ENCODE peak calls at places on chromosomes 7 and 10, in six cellular contexts. A, C, M, Z, Y and T are unnamed samples.

GRCh38 chr7:2431260-2431867 is 28.0 kb downstream of the CHST12 start:
- DNase-seq in A (no peak), C (no peak), M (peak; percentile 26), Z (no peak), Y (no peak), T (no peak)

GRCh38 chr7:23277359-23277989 is 21.7 kb upstream of the MALSU1 start:
- DNase-seq in A (no peak), C (no peak), M (peak; percentile 82), Z (peak; percentile 18), Y (no peak), T (no peak)

GRCh38 chr10:38093816-38094157 is 350 bp upstream of the ZNF37A start:
- DNase-seq in A (no peak), C (no peak), M (peak; percentile 1), Z (no peak), Y (no peak), T (no peak)

GRCh38 chr7:21338728-21339164 is 89.1 kb upstream of the SP4 start:
- DNase-seq in A (no peak), C (no peak), M (no peak), Z (no peak), Y (no peak), T (no peak)

GRCh38 chr10:28180654-28181053 is 122.2 kb downstream of the MPP7 start:
- DNase-seq in A (no peak), C (no peak), M (peak; percentile 8), Z (no peak), Y (no peak), T (no peak)

GRCh38 chr7:43303740-43304241 is 191.3 kb downstream of the HECW1 start:
- DNase-seq in A (no peak), C (no peak), M (no peak), Z (no peak), Y (no peak), T (no peak)

GRCh38 chr10:94429049-94429707 is 26.8 kb downstream of the TBC1D12 start:
- DNase-seq in A (peak; percentile 9), C (peak; percentile 80), M (no peak), Z (no peak), Y (no peak), T (peak; percentile 61)

GRCh38 chr7:146285418-146285817 is 168.8 kb downstream of the CNTNAP2 start:
- DNase-seq in A (no peak), C (no peak), M (no peak), Z (no peak), Y (no peak), T (no peak)

DNA sequence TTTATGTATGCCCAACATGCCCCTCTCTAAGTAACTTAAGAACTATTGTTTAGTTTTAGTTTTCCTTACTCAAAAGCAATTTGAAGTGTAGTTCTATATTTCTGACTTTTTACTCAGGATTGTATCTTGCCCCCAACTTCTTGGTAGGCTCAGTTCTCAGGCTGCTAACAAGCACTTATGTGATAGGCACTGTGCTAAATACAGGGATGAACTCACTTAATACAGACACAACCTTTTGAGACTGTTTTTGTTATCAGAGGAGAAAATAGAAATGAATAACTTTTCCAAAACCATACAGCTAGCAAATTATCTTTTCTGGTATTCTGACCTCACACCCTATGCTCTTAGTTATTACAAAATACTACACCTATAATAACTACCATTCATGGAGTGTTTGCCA is 16.3 kb downstream of the TAX1BP1 start:
- DNase-seq in A (no peak), C (no peak), M (no peak), Z (no peak), Y (no peak), T (no peak)
- H3K4me3 ChIP-seq in A (no peak overlapping the region), C (no peak overlapping the region), M (no peak overlapping the region), Z (no peak overlapping the region), Y (no peak overlapping the region), T (no peak overlapping the region)

GRCh38 chr7:78019457-78020130 is 221.0 kb downstream of the PHTF2 start:
- DNase-seq in A (peak; percentile 30), C (peak; percentile 16), M (peak; percentile 32), Z (peak; percentile 94), Y (peak; percentile 91), T (no peak)

GRCh38 chr7:78015574-78016260 is 217.1 kb downstream of the PHTF2 start:
- DNase-seq in A (no peak), C (no peak), M (no peak), Z (no peak), Y (no peak), T (no peak)

GRCh38 chr7:78018541-78019456 is 220.2 kb downstream of the PHTF2 start:
- DNase-seq in A (no peak), C (no peak), M (no peak), Z (peak; percentile 36), Y (peak; percentile 20), T (no peak)

GRCh38 chr7:78020131-78020873 is 221.7 kb downstream of the PHTF2 start:
- DNase-seq in A (peak; percentile 59), C (peak; percentile 61), M (peak; percentile 58), Z (peak; percentile 82), Y (peak; percentile 73), T (peak; percentile 41)

GRCh38 chr7:78017621-78018100 is 219.1 kb downstream of the PHTF2 start:
- DNase-seq in A (no peak), C (no peak), M (no peak), Z (no peak), Y (no peak), T (no peak)
- H3K4me3 ChIP-seq in A (no peak overlapping the region), C (no peak overlapping the region), M (no peak overlapping the region), Z (no peak overlapping the region), Y (no peak overlapping the region), T (no peak overlapping the region)

GRCh38 chr10:26031300-26031699 is 97.3 kb downstream of the MYO3A start:
- DNase-seq in A (no peak), C (no peak), M (no peak), Z (no peak), Y (no peak), T (no peak)
- H3K4me3 ChIP-seq in A (no peak overlapping the region), C (no peak overlapping the region), M (no peak overlapping the region), Z (no peak overlapping the region), Y (no peak overlapping the region), T (no peak overlapping the region)

GRCh38 chr7:137873524-137873923 is 26.8 kb upstream of the DGKI start:
- DNase-seq in A (peak; percentile 83), C (peak; percentile 74), M (no peak), Z (no peak), Y (no peak), T (peak; percentile 74)

GRCh38 chr7:137874390-137874789 is 27.6 kb upstream of the DGKI start:
- DNase-seq in A (peak; percentile 98), C (peak; percentile 92), M (no peak), Z (no peak), Y (no peak), T (peak; percentile 77)

GRCh38 chr7:137871173-137871915 is 24.6 kb upstream of the DGKI start:
- DNase-seq in A (no peak), C (no peak), M (no peak), Z (no peak), Y (peak; percentile 45), T (peak; percentile 28)

GRCh38 chr7:137875746-137876145 is 29.0 kb upstream of the DGKI start:
- DNase-seq in A (no peak), C (no peak), M (no peak), Z (no peak), Y (no peak), T (no peak)

GRCh38 chr7:137873979-137874378 is 27.2 kb upstream of the DGKI start:
- DNase-seq in A (no peak), C (no peak), M (no peak), Z (no peak), Y (no peak), T (no peak)
- H3K4me3 ChIP-seq in A (no peak overlapping the region), C (no peak overlapping the region), M (no peak overlapping the region), Z (no peak overlapping the region), Y (no peak overlapping the region), T (no peak overlapping the region)

GRCh38 chr7:90595341-90595800 is 750 bp upstream of the CDK14 start:
- DNase-seq in A (no peak), C (no peak), M (no peak), Z (no peak), Y (no peak), T (no peak)

GRCh38 chr7:90597527-90597871 is 1.4 kb downstream of the CDK14 start:
- DNase-seq in A (no peak), C (no peak), M (no peak), Z (no peak), Y (no peak), T (no peak)

GRCh38 chr7:90596745-90597526 is 815 bp downstream of the CDK14 start:
- DNase-seq in A (no peak), C (no peak), M (no peak), Z (no peak), Y (no peak), T (no peak)

GRCh38 chr7:90594791-90595317 is 1.3 kb upstream of the CDK14 start:
- DNase-seq in A (peak; percentile 76), C (peak; percentile 36), M (no peak), Z (peak; percentile 71), Y (no peak), T (peak; percentile 37)

GRCh38 chr7:90595801-90596683 is at the start of gene CDK14:
- DNase-seq in A (no peak), C (no peak), M (peak; percentile 61), Z (peak; percentile 81), Y (peak; percentile 33), T (no peak)
- H3K4me3 ChIP-seq in A (peak within 1 kb of the TSS; percentile 96), C (peak within 1 kb of the TSS; percentile 72), M (peak within 1 kb of the TSS; percentile 71), Z (peak within 1 kb of the TSS; percentile 75), Y (peak within 1 kb of the TSS; percentile 67), T (peak within 1 kb of the TSS; percentile 87)

DNA sequence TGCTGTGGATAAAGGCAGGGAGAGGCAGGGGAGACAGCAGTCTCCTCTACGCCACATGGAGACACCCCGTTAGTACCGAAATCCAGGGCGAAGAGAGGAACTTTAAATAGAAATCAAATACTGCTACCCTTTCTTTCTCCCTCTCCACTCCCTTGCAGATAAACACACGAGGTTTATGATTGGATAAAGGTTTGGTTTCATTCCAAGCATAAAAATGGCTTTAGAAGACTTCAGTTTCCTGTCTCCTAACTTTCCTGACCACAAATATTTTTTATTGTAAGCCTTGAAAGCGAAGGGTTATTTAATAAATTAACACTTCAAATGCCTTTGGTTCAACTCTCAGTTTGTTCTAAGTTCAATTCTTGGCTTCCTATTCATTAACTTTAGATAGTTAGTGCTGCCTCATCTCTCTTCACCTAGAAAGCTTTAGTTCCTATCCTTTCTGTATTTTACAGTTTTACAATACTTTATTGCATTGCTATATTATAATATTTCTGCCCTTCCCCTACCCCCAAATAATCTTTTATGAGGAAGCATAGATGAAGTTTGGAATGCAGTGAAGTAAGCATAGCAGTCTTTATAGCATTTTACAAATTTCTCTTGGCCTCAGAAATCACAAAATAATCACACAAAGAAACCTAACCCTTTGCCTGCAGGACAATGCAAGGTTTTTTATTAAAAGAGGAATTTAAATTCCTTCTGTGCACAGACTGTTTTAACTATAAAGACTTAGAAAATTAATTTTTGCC is 31.6 kb upstream of the ARID5B start:
- DNase-seq in A (no peak), C (no peak), M (no peak), Z (no peak), Y (no peak), T (peak; percentile 49)
- H3K4me3 ChIP-seq in A (no peak overlapping the region), C (no peak overlapping the region), M (no peak overlapping the region), Z (peak overlapping the region; percentile 6), Y (no peak overlapping the region), T (no peak overlapping the region)

DNA sequence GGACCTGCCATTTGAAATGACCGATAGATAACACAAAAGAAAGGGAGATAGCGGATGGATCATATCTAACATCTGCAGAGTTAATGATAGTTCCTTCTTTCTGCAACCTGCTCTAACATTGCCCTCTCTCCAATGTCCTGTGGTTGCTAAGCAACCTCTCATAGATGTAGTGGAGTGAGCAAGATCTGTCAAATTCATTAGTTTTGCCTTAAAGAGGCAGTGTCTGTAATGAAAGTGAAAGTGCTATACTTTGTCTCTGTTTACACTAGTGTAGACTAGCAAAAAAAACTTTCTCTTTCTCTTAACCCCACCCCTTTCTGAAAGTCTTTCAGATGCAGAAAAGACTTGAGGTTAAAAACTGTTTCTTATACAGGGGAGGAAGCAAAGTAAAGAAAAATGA is 1196.9 kb downstream of the SORCS3 start:
- DNase-seq in A (no peak), C (no peak), M (peak; percentile 42), Z (no peak), Y (no peak), T (no peak)
- H3K4me3 ChIP-seq in A (peak overlapping the region; percentile 34), C (no peak overlapping the region), M (peak overlapping the region; percentile 59), Z (no peak overlapping the region), Y (no peak overlapping the region), T (no peak overlapping the region)